ENCODE peak calls at places on chromosomes 6 and 20, in six cellular contexts. T, A, Q, O, V and X are unnamed samples.

GRCh38 chr20:13286600-13286999 is 65.5 kb downstream of the ISM1 start:
- DNase-seq in V (no peak), A (no peak), Q (no peak), T (no peak), O (no peak), X (no peak)

GRCh38 chr20:25019381-25020155 is 27.0 kb upstream of the APMAP start:
- DNase-seq in Q (no peak), O (no peak), V (no peak), A (no peak), T (no peak), X (no peak)

GRCh38 chr6:3157151-3157933 is at the start of gene TUBB2A:
- DNase-seq in A (peak), Q (peak), O (peak), T (peak), V (peak), X (peak)

GRCh38 chr6:73528897-73529296 is 8.1 kb upstream of the EEF1A1 start:
- DNase-seq in V (no peak), Q (no peak), A (no peak), O (no peak), T (no peak), X (no peak)

GRCh38 chr6:128713461-128713860 is 169.5 kb upstream of the LAMA2 start:
- DNase-seq in Q (no peak), V (no peak), A (no peak), O (no peak), T (no peak), X (no peak)

GRCh38 chr6:121723623-121724022 is 288.2 kb downstream of the GJA1 start:
- DNase-seq in O (no peak), T (no peak), A (no peak), Q (no peak), V (no peak), X (no peak)

GRCh38 chr20:54040528-54040927 is 29.9 kb downstream of the BCAS1 start:
- DNase-seq in Q (no peak), A (no peak), V (no peak), O (no peak), T (no peak), X (no peak)

GRCh38 chr20:20362774-20363435 is 5.0 kb upstream of the INSM1 start:
- DNase-seq in O (no peak), V (no peak), T (no peak), Q (peak), A (peak), X (no peak)

GRCh38 chr6:167747645-167748044 is 79.1 kb upstream of the AFDN start:
- DNase-seq in A (no peak), T (no peak), V (no peak), Q (no peak), O (no peak), X (no peak)